ENCODE peak calls at places on chromosomes 5 and 9, in four cellular contexts. W is Peyer's patch, Q is spleen, L is H7. M is an unnamed sample.

GRCh38 chr5:4553968-4554367 is 586.2 kb upstream of the ADAMTS16 start:
- DNase-seq in Q (no peak), L (no peak), W (no peak), M (no peak)

GRCh38 chr9:136239135-136239962 is 6.3 kb downstream of the QSOX2 start:
- DNase-seq in Q (no peak), L (no peak), W (no peak), M (no peak)

GRCh38 chr5:7926296-7926695 is 57.3 kb downstream of the MTRR start:
- DNase-seq in L (no peak), W (no peak), Q (no peak), M (no peak)

GRCh38 chr5:103347729-103348128 is 89.2 kb downstream of the MACIR start:
- DNase-seq in W (no peak), Q (no peak), L (no peak), M (no peak)

GRCh38 chr9:91820949-91821880 is 128.8 kb downstream of the ROR2 start:
- DNase-seq in W (no peak), Q (peak; percentile 22), L (no peak), M (no peak)

GRCh38 chr5:80961376-80962281 is 1.5 kb downstream of the RASGRF2 start:
- DNase-seq in W (peak; percentile 60), L (peak; percentile 44), Q (no peak), M (no peak)

GRCh38 chr5:150583541-150584225 is 56.8 kb upstream of the SYNPO start:
- DNase-seq in W (no peak), L (no peak), Q (no peak), M (no peak)

GRCh38 chr5:151905639-151906038 is 19.0 kb downstream of the GLRA1 start:
- DNase-seq in L (no peak), W (no peak), Q (no peak), M (no peak)

GRCh38 chr5:7659420-7659819 is 191.5 kb downstream of the CFAP90 start:
- DNase-seq in Q (no peak), W (no peak), L (no peak), M (no peak)

GRCh38 chr5:173056783-173057061 is 570 bp downstream of the CREBRF start:
- DNase-seq in W (no peak), Q (no peak), L (peak; percentile 95), M (no peak)

GRCh38 chr5:151040211-151040747 is 19.9 kb downstream of the GPX3 start:
- DNase-seq in W (peak; percentile 76), Q (peak; percentile 38), L (no peak), M (no peak)

GRCh38 chr5:155546075-155546474 is 532.5 kb downstream of the KIF4B start:
- DNase-seq in Q (no peak), L (no peak), W (no peak), M (no peak)

GRCh38 chr5:31135542-31135941 is 57.9 kb upstream of the CDH6 start:
- DNase-seq in W (no peak), Q (no peak), L (no peak), M (no peak)

GRCh38 chr5:83417884-83418283 is 53.7 kb upstream of the VCAN start:
- DNase-seq in Q (no peak), W (no peak), L (no peak), M (no peak)

DNA sequence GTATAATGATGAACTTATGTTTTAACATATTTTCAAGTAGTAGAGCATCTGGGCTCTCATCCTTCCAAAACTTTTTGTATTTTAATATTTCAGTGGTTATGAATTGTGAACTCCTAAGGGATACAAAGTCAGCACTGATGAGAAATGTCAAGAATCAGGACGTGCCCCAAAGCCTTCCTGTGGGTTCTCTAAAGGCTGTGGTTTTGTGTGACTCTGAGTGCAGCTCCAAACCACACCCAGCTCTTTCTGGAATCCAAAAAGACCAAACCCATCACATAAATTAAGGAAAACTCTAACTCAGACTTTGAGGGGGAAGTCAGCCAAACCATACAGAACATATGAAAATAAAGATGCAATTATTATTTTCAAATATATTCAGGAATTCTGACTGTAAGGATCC is 40.8 kb upstream of the SMU1 start:
- DNase-seq in W (no peak), Q (no peak), L (no peak), M (no peak)
- H3K36me3 ChIP-seq in W (no peaks in the 10 kb centered on the region), Q (peaks cover 100% of the 10 kb centered on the region), L (no peaks in the 10 kb centered on the region), M (peaks cover 2% of the 10 kb centered on the region)

DNA sequence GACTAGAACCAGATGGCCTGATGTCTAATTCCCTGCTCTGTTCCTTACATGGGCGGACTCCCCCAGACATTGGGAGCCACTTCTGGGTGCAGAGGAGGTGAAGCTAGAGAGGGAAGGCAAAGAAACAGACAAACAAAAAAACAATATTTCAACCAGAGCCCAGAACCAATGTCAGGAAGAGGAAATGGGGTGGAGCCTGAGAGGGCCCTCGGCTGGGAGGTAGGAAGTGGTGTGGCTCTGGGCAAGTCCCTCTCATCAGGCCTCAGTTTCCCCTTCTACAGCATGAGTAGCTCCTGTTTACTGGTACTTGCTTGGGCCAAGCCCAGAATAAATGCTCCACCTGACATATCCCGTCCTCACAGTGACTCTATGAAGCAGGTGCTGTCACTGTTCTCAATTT is 11.1 kb downstream of the SH2D3C start:
- DNase-seq in Q (no peak), W (no peak), L (no peak), M (peak; percentile 61)
- H3K36me3 ChIP-seq in Q (peaks cover 75% of the 10 kb centered on the region), W (no peaks in the 10 kb centered on the region), L (no peaks in the 10 kb centered on the region), M (no peaks in the 10 kb centered on the region)

DNA sequence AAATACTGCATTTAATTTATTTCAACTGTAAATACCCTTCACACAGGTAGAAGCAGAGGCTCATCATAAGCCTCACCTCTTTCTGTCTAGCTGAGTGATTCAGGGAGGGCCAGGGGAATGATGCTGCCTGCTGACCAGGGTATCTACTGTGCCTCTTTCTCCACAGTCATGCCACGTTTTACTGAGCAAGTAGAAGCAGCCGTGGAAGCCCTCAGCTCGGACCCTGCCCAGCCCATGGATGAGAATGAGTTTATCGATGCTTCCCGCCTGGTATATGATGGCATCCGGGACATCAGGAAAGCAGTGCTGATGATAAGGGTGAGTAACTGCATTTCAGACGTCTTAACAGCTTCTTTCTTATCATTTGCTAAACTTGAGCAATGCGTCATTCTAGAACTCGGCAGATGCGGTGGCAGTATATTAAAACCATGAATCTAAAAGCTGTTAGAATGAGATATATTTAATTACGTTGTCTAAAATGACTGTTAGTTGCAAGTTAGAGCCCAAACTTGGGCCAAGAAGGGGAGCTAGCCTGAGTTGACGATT is 50.0 kb upstream of the LRRTM2 start:
- DNase-seq in W (no peak), L (no peak), Q (no peak), M (no peak)
- H3K36me3 ChIP-seq in W (no peaks in the 10 kb centered on the region), L (peaks cover 25% of the 10 kb centered on the region), Q (peaks cover 74% of the 10 kb centered on the region), M (peaks cover 44% of the 10 kb centered on the region)

GRCh38 chr9:134768332-134769083 is 112.1 kb upstream of the FCN2 start:
- DNase-seq in Q (no peak), W (no peak), L (no peak), M (no peak)

GRCh38 chr9:134766587-134766986 is 114.0 kb upstream of the FCN2 start:
- DNase-seq in L (no peak), Q (no peak), W (no peak), M (no peak)

GRCh38 chr9:134770972-134771971 is 109.3 kb upstream of the FCN2 start:
- DNase-seq in Q (no peak), L (no peak), W (no peak), M (no peak)

GRCh38 chr9:134772331-134772730 is 108.3 kb upstream of the FCN2 start:
- DNase-seq in L (no peak), Q (no peak), W (no peak), M (no peak)

GRCh38 chr9:134769084-134769455 is 111.5 kb upstream of the FCN2 start:
- DNase-seq in L (no peak), Q (no peak), W (no peak), M (no peak)
- H3K36me3 ChIP-seq in L (no peaks in the 10 kb centered on the region), Q (peaks cover 51% of the 10 kb centered on the region), W (no peaks in the 10 kb centered on the region), M (no peaks in the 10 kb centered on the region)

DNA sequence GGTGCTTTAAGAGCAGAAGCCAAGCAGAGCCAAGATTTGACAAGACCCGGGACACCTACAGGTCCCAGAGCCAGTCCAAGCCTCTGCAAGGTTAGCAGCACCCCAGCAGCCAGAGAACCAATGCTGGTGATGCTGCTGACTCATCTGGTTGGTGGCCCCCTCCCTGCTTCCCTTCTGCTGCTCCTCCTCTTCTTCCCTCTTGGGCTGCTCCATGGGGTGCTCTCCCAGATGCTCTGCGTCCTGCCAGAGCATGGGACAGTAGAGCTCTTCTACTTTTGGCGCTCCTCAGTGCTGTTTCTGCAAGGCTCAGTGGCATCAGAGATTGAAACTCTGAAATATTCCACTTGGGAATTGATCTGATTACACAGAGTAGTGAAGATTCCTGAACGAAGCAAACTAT is 76.1 kb upstream of the SAP30L start:
- DNase-seq in W (no peak), Q (no peak), L (peak; percentile 34), M (no peak)
- H3K36me3 ChIP-seq in W (no peaks in the 10 kb centered on the region), Q (peaks cover 34% of the 10 kb centered on the region), L (no peaks in the 10 kb centered on the region), M (no peaks in the 10 kb centered on the region)

GRCh38 chr9:86322973-86323644 is 31.1 kb downstream of the TUT7 start:
- DNase-seq in Q (no peak), L (no peak), W (no peak), M (no peak)

GRCh38 chr9:86324308-86324707 is 29.9 kb downstream of the TUT7 start:
- DNase-seq in Q (no peak), L (no peak), W (no peak), M (no peak)

GRCh38 chr9:86326536-86326935 is 27.7 kb downstream of the TUT7 start:
- DNase-seq in Q (no peak), L (no peak), W (no peak), M (no peak)

GRCh38 chr9:86328153-86328552 is 26.1 kb downstream of the TUT7 start:
- DNase-seq in L (no peak), W (no peak), Q (no peak), M (no peak)

DNA sequence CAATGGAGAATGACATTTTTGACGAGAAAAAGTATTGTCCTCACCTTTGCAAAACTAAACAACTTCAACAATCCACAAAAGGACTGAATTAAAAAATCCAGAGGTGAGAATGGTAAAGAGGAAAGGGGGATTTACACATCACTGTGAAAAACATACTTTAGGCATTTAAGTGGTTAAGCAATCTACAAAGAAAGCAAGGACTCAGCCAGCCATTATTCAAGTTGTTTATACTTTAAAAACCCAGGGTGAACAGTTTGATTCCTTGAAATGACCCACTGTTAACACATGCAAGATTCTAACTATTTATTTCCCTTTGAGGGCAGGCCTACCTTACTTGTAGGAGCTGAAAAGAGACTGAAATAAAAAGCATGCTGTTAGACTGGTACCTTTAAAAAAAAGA is 29.3 kb downstream of the TUT7 start:
- DNase-seq in W (no peak), Q (no peak), L (no peak), M (no peak)
- H3K36me3 ChIP-seq in W (no peaks in the 10 kb centered on the region), Q (peaks cover 100% of the 10 kb centered on the region), L (peaks cover 5% of the 10 kb centered on the region), M (peaks cover 64% of the 10 kb centered on the region)